ENCODE peak calls at places on chromosomes 4 and X, in five cellular contexts. V is GM23248, F is GM12865, B is neural progenitor cell, D is cardiac muscle cell. S is an unnamed sample.
A peak's percentile ranks its signal among the peaks of the same experiment; 100 is the strongest.

GRCh38 chrX:153793291-153793690 is 884 bp downstream of the IDH3G start:
- DNase-seq in B (no peak), F (peak; percentile 32), D (peak; percentile 5), V (no peak), S (no peak)

GRCh38 chrX:101287402-101287801 is 3.7 kb downstream of the TAF7L start:
- DNase-seq in B (peak; percentile 46), F (peak; percentile 36), D (peak; percentile 56), V (peak; percentile 49), S (peak; percentile 66)

GRCh38 chr4:40325406-40326019 is 9.6 kb upstream of the CHRNA9 start:
- DNase-seq in D (peak; percentile 80), B (peak; percentile 69), V (peak; percentile 86), F (peak; percentile 85), S (peak; percentile 83)

GRCh38 chrX:261858-262390 is 19.3 kb upstream of the PLCXD1 start:
- DNase-seq in B (no peak), D (no peak), F (no peak), V (no peak), S (no peak)

GRCh38 chr4:25856756-25857155 is 6.0 kb downstream of the SEL1L3 start:
- DNase-seq in F (no peak), D (peak; percentile 75), V (peak; percentile 45), B (no peak), S (peak; percentile 86)

GRCh38 chr4:172142331-172142738 is 329.1 kb downstream of the GALNTL6 start:
- DNase-seq in V (peak; percentile 63), B (no peak), F (no peak), D (peak; percentile 21), S (peak; percentile 23)

GRCh38 chr4:185660340-185660739 is 125.0 kb upstream of the PDLIM3 start:
- DNase-seq in D (no peak), B (no peak), F (no peak), V (no peak), S (no peak)

GRCh38 chrX:75337525-75337924 is 63.6 kb downstream of the UPRT start:
- DNase-seq in F (no peak), B (no peak), D (no peak), V (no peak), S (no peak)

GRCh38 chr4:100147684-100148083 is 42.6 kb downstream of the DDIT4L start:
- DNase-seq in V (no peak), B (no peak), D (no peak), F (no peak), S (no peak)

GRCh38 chr4:78121338-78121904 is 64.3 kb downstream of the FRAS1 start:
- DNase-seq in D (no peak), B (no peak), V (no peak), F (no peak), S (no peak)

GRCh38 chrX:916235-916609 is 285.6 kb downstream of the SHOX start:
- DNase-seq in F (no peak), B (no peak), D (no peak), V (peak; percentile 2), S (no peak)

GRCh38 chr4:53705151-53705764 is 114.0 kb upstream of the LNX1 start:
- DNase-seq in F (peak; percentile 75), V (peak; percentile 20), D (no peak), B (no peak), S (no peak)

GRCh38 chr4:151652841-151653547 is 107.8 kb downstream of the GATB start:
- DNase-seq in F (no peak), D (peak; percentile 45), V (peak; percentile 81), B (no peak), S (no peak)

GRCh38 chr4:3369781-3370660 is 71.7 kb upstream of the HGFAC start:
- DNase-seq in D (peak; percentile 87), B (peak; percentile 87), F (peak; percentile 62), V (peak; percentile 96), S (peak; percentile 93)
- H3K4me3 ChIP-seq in D (no peak overlapping the region), B (peak overlapping the region; percentile 21), F (no peak overlapping the region), V (peak overlapping the region; percentile 69), S (peak overlapping the region; percentile 49)

GRCh38 chrX:65407157-65407626 is 127.4 kb downstream of the LAS1L start:
- DNase-seq in V (peak; percentile 22), B (peak; percentile 3), D (no peak), F (no peak), S (no peak)
- H3K4me3 ChIP-seq in V (peak overlapping the region; percentile 52), B (no peak overlapping the region), D (peak overlapping the region; percentile 19), F (no peak overlapping the region), S (no peak overlapping the region)

DNA sequence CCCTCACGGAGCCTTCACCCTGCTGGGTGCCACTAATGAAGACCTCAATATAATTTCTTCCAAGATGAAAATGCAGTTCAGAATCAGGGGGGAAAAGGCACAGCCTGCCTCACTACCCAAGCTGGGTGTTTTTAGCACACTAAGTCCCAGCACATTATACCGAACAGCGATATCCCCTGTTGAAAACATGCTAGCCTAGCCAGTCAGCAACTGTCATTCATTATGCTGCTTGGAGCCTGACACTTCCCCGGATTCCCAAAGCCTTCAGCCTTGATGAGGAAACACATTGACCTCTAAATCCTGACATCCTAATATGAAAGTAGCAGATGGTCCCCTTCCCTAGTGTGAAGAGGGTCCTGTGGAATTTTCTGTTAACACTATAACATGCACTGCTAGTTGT is 55.9 kb downstream of the SLC7A11 start:
- DNase-seq in D (no peak), B (no peak), V (no peak), F (no peak), S (no peak)
- H3K4me3 ChIP-seq in D (no peak overlapping the region), B (no peak overlapping the region), V (no peak overlapping the region), F (no peak overlapping the region), S (no peak overlapping the region)

GRCh38 chrX:103628386-103629290 is at the start of gene TCEAL1:
- DNase-seq in B (peak; percentile 76), D (peak; percentile 37), V (peak; percentile 63), F (peak; percentile 72), S (peak; percentile 36)

GRCh38 chrX:103626855-103627254 is 1.9 kb upstream of the TCEAL1 start:
- DNase-seq in D (no peak), F (no peak), B (no peak), V (peak; percentile 69), S (peak; percentile 46)

GRCh38 chrX:103630171-103630511 is 1.4 kb downstream of the TCEAL1 start:
- DNase-seq in B (no peak), F (no peak), V (no peak), D (no peak), S (no peak)

GRCh38 chrX:103629295-103630170 is 758 bp downstream of the TCEAL1 start:
- DNase-seq in V (peak; percentile 73), B (peak; percentile 85), F (peak; percentile 54), D (peak; percentile 74), S (peak; percentile 64)

GRCh38 chrX:103631145-103631544 is 2.4 kb downstream of the TCEAL1 start:
- DNase-seq in F (no peak), B (no peak), D (no peak), V (no peak), S (no peak)
- H3K4me3 ChIP-seq in F (no peak overlapping the region), B (no peak overlapping the region), D (no peak overlapping the region), V (no peak overlapping the region), S (peak overlapping the region; percentile 66)

GRCh38 chr4:75071241-75071778 is 138.4 kb downstream of the PARM1 start:
- DNase-seq in D (no peak), F (no peak), B (no peak), V (no peak), S (no peak)

GRCh38 chr4:75069493-75070074 is 136.7 kb downstream of the PARM1 start:
- DNase-seq in D (no peak), V (no peak), B (no peak), F (peak; percentile 52), S (no peak)
- H3K4me3 ChIP-seq in D (no peak overlapping the region), V (no peak overlapping the region), B (no peak overlapping the region), F (no peak overlapping the region), S (no peak overlapping the region)

GRCh38 chr4:102883278-102883677 is 14.5 kb downstream of the CISD2 start:
- DNase-seq in V (no peak), D (no peak), F (no peak), B (no peak), S (no peak)

DNA sequence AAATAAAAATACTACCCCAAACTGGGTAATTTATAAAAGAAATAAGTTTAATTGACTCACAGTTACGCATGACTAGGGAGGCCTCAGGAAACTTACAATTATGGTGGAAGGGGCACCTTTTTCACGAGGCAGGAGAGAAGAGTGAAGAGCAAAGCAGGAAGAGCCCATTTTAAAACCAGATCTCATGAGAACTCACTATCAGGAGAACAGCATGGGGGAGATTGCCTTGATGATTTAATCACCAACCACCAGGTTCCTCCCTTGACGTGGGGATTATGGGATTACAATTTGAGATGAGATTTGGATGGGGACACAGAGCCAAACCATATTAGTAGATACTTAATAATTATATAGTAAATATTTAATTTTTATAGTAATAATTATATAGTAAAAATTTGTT is 10.1 kb downstream of the CISD2 start:
- DNase-seq in V (no peak), F (no peak), D (no peak), B (no peak), S (no peak)
- H3K4me3 ChIP-seq in V (no peak overlapping the region), F (no peak overlapping the region), D (no peak overlapping the region), B (no peak overlapping the region), S (no peak overlapping the region)

DNA sequence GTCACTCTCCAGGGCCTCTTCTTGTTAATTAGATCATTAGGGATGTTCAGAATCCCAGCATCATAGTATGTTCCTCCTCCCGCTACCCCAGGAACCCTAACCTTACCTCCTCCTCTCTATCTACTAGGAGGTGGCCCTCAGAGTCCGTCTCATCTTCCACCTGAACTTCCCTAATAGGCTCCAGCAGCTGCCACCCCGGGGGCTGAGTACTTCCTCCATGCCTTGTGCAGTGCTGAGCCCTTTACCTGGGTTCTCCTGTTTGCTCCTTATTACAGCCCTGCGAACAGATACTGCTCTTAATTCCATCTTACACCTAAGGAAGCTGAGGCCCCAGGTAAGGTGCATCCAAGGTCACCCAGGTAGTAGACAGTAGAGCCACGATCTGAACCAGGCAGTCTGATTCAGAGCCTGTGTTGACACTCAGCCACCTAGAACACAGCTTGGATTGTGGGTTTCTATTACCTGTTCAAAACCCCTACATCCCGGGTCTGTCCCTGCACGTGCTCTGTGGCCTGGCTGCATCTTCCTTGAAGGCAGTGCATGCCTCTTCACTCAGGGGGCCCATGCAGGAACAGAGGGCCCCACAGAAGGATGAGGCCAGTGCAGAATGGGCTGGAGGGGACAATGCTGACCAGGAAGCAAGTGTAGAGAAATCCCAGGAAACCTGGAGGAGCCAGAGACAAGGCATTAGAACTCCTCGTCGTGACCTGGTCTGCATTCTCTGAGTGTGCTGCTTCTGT is 51.4 kb upstream of the MSANTD1 start:
- DNase-seq in D (no peak), V (no peak), B (no peak), F (no peak), S (no peak)
- H3K4me3 ChIP-seq in D (no peak overlapping the region), V (no peak overlapping the region), B (no peak overlapping the region), F (no peak overlapping the region), S (no peak overlapping the region)

S was measured in fibroblast of pulmonary artery.